ENCODE peak calls at places on chromosome 22, in six cellular contexts. C is hepatocyte, I is endodermal cell, L is left ventricle myocardium inferior, W is ovary, G is IMR-90. E is an unnamed sample.

GRCh38 chr22:26065847-26066246 is 103.4 kb upstream of the SEZ6L start:
- DNase-seq in C (no peak), W (no peak), I (no peak), G (no peak), L (no peak), E (no peak)

GRCh38 chr22:45602004-45602733 is 69.5 kb upstream of the ATXN10 start:
- DNase-seq in G (no peak), C (no peak), L (no peak), I (no peak), W (no peak), E (peak)

GRCh38 chr22:32539631-32540449 is 65.2 kb downstream of the FBXO7 start:
- DNase-seq in L (no peak), W (no peak), C (peak), I (no peak), G (no peak), E (no peak)

GRCh38 chr22:30602049-30602448 is 4.9 kb upstream of the TCN2 start:
- DNase-seq in I (peak), L (no peak), W (no peak), C (peak), G (peak), E (no peak)

GRCh38 chr22:19343470-19343869 is 52.0 kb upstream of the CLTCL1 start:
- DNase-seq in I (no peak), G (no peak), L (no peak), C (no peak), W (no peak), E (no peak)

GRCh38 chr22:49211176-49211575 is 616.5 kb downstream of the BRD1 start:
- DNase-seq in L (peak), I (peak), G (no peak), W (peak), C (no peak), E (peak)

GRCh38 chr22:46286006-46286405 is 10.7 kb upstream of the GTSE1 start:
- DNase-seq in I (no peak), W (no peak), G (peak), L (no peak), C (no peak), E (no peak)

GRCh38 chr22:32564170-32565001 is 89.8 kb downstream of the FBXO7 start:
- DNase-seq in G (peak), I (no peak), W (no peak), C (no peak), L (no peak), E (no peak)

GRCh38 chr22:35637254-35637653 is 11.0 kb upstream of the APOL6 start:
- DNase-seq in L (no peak), G (no peak), W (no peak), I (no peak), C (no peak), E (no peak)

GRCh38 chr22:47695176-47695575 is 932.7 kb downstream of the TBC1D22A start:
- DNase-seq in W (no peak), L (no peak), G (no peak), I (no peak), C (no peak), E (no peak)

GRCh38 chr22:19039796-19040580 is 82.2 kb downstream of the DGCR2 start:
- DNase-seq in C (no peak), W (peak), L (no peak), G (no peak), I (peak), E (peak)

GRCh38 chr22:17419348-17419747 is 50.1 kb downstream of the CECR2 start:
- DNase-seq in L (no peak), I (no peak), G (no peak), W (no peak), C (no peak), E (no peak)

GRCh38 chr22:46854125-46854870 is 91.8 kb downstream of the TBC1D22A start:
- DNase-seq in W (no peak), L (peak), C (no peak), I (peak), G (peak), E (peak)

GRCh38 chr22:19193879-19194278 is 15.3 kb upstream of the SLC25A1 start:
- DNase-seq in L (no peak), W (no peak), G (no peak), I (no peak), C (no peak), E (no peak)

GRCh38 chr22:33325232-33326004 is 267.2 kb upstream of the SYN3 start:
- DNase-seq in W (no peak), C (peak), L (no peak), I (no peak), G (no peak), E (no peak)

DNA sequence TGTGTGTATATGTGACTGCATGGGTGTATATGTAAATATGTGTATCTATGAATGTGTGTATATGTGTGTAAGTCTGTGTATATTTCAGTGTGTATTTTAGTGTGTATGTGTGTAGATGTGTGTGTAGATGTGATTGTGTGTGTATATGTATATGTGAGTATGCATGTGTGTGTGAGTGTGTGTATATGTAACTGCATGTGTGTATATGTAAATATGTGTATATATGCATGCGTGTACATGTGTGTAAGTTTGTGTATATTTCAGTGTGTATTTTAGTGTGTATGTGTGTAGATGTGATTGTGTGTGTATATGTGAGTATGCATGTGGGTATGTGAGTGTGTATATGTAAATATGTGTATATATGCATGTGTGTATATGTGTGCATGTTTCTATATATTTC is 169.9 kb downstream of the MN1 start:
- DNase-seq in L (no peak), I (no peak), C (no peak), W (no peak), G (no peak), E (no peak)
- H3K27ac ChIP-seq in L (no peak), I (no peak), C (no peak), W (no peak), G (no peak), E (no peak)

GRCh38 chr22:38943882-38944281 is 13.5 kb upstream of the APOBEC3A start:
- DNase-seq in L (no peak), W (no peak), I (no peak), C (no peak), G (no peak), E (no peak)

GRCh38 chr22:38940985-38941384 is 16.4 kb upstream of the APOBEC3A start:
- DNase-seq in G (no peak), L (no peak), W (no peak), C (no peak), I (no peak), E (no peak)

GRCh38 chr22:38943181-38943580 is 14.2 kb upstream of the APOBEC3A start:
- DNase-seq in L (no peak), C (no peak), I (no peak), G (no peak), W (no peak), E (no peak)

GRCh38 chr22:38941488-38941987 is 15.9 kb upstream of the APOBEC3A start:
- DNase-seq in L (no peak), C (no peak), G (no peak), I (no peak), W (peak), E (peak)

GRCh38 chr22:38942702-38943101 is 14.7 kb upstream of the APOBEC3A start:
- DNase-seq in C (no peak), L (no peak), G (no peak), I (no peak), W (peak), E (no peak)
- TF ChIP-seq CTCF in C (no peak), L (no peak), G (no peak), I (no peak), W (no peak), E (no peak)

GRCh38 chr22:44538518-44539315 is 40.7 kb upstream of the RTL6 start:
- DNase-seq in I (no peak), G (no peak), W (no peak), C (no peak), L (no peak), E (no peak)
- H3K27ac ChIP-seq in I (no peak), G (no peak), W (no peak), C (no peak), L (no peak), E (no peak)

GRCh38 chr22:39216143-39216490 is 28.7 kb downstream of the PDGFB start:
- DNase-seq in L (no peak), W (no peak), I (no peak), C (no peak), G (no peak), E (peak)
- TF ChIP-seq CTCF in L (no peak), W (no peak), I (peak), C (no peak), G (no peak), E (no peak)

GRCh38 chr22:23542933-23543332 is 37.2 kb downstream of the IGLL1 start:
- DNase-seq in C (no peak), W (no peak), L (no peak), I (no peak), G (peak), E (no peak)
- H3K27ac ChIP-seq in C (peak), W (no peak), L (no peak), I (no peak), G (no peak), E (no peak)

GRCh38 chr22:41966607-41967240 is 2.5 kb upstream of the SEPTIN3 start:
- DNase-seq in W (no peak), C (peak), I (peak), L (no peak), G (peak), E (no peak)
- TF ChIP-seq CTCF in W (no peak), C (peak), I (peak), L (peak), G (peak), E (peak)

DNA sequence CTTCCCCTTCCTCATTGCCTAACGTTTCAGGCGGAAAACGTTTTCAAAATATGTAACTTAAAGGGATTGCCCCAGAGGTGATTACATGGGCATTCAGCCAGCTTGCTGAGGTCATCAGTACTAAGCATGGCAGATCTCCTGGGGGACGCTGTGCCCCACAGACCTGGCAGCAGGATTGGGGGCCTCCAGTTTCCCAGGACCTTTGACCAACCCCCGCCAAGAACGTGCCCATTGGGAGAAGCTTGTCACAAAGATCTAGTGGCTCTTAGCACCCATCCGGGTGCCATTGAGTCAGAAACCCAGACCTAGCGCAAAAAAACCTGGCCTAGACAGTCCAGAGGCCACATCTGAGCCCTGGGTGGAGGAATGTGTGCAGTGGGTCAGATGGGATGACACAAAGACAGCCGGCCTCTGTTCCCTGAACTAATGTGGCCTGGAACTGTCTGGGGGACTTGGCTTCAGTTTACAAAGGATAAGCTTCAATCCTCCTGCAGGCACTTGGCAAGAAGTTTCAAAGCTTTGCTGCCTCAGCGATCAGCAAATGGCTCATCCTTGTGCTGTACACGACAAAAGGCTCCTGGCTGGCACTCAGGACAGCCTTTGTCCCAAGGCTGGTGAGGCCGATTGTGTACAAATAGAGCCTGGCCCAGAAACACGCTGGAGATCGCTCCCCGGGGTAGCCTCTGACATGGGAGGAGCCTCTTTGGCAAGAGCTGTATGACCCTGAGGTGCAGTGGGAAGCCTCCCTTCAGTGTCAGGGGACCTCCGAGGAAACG is 9.5 kb downstream of the C1QTNF6 start:
- DNase-seq in G (no peak), W (peak), L (no peak), C (peak), I (no peak), E (peak)
- H3K27ac ChIP-seq in G (no peak), W (no peak), L (peak), C (peak), I (peak), E (peak)